ENCODE peak calls at places on chromosomes 13 and 19, in four cellular contexts. A, N, T and M are unnamed samples.

GRCh38 chr19:5121286-5122120 is 152.6 kb downstream of the KDM4B start:
- DNase-seq in A (no peak), N (no peak), T (no peak), M (no peak)

GRCh38 chr13:34347784-34348573 is 530.0 kb downstream of the RFC3 start:
- DNase-seq in A (peak; percentile 29), N (no peak), T (no peak), M (no peak)

GRCh38 chr13:44244288-44244687 is 129.3 kb upstream of the SERP2 start:
- DNase-seq in A (no peak), N (no peak), T (no peak), M (no peak)

GRCh38 chr13:64688893-64689677 is 2541.1 kb downstream of the PCDH9 start:
- DNase-seq in A (no peak), N (no peak), T (no peak), M (no peak)

GRCh38 chr13:33937373-33938087 is 119.6 kb downstream of the RFC3 start:
- DNase-seq in A (no peak), N (no peak), T (no peak), M (no peak)

GRCh38 chr19:38270587-38271167 is 6.3 kb downstream of the SPINT2 start:
- DNase-seq in A (no peak), N (no peak), T (no peak), M (no peak)

GRCh38 chr13:98143157-98143553 is 261 bp downstream of the FARP1 start:
- DNase-seq in A (no peak), N (no peak), T (no peak), M (no peak)

GRCh38 chr13:49977992-49978391 is 18.9 kb upstream of the TRIM13 start:
- DNase-seq in A (no peak), N (no peak), T (no peak), M (no peak)

GRCh38 chr19:58338825-58339558 is 12.2 kb downstream of the ZSCAN22 start:
- DNase-seq in A (no peak), N (no peak), T (no peak), M (peak; percentile 44)

GRCh38 chr13:110551284-110551683 is 10.2 kb downstream of the RAB20 start:
- DNase-seq in A (no peak), N (no peak), T (no peak), M (no peak)

GRCh38 chr13:74889321-74889720 is 592.6 kb downstream of the TBC1D4 start:
- DNase-seq in A (no peak), N (no peak), T (no peak), M (no peak)

GRCh38 chr19:56245062-56245740 is 27.3 kb upstream of the EDDM13 start:
- DNase-seq in A (no peak), N (no peak), T (no peak), M (no peak)

GRCh38 chr19:18069383-18069782 is 17.4 kb downstream of the IL12RB1 start:
- DNase-seq in A (no peak), N (no peak), T (no peak), M (no peak)

GRCh38 chr13:101307181-101307701 is 109.1 kb downstream of the NALCN start:
- DNase-seq in A (no peak), N (no peak), T (no peak), M (no peak)

GRCh38 chr19:55383789-55384575 is at the start of gene TMEM238:
- DNase-seq in A (peak; percentile 45), N (no peak), T (no peak), M (peak; percentile 61)

GRCh38 chr19:10587022-10587838 is at the start of gene AP1M2:
- DNase-seq in A (peak; percentile 41), N (no peak), T (no peak), M (no peak)

GRCh38 chr19:29587518-29587986 is 18.5 kb upstream of the POP4 start:
- DNase-seq in A (no peak), N (peak; percentile 9), T (no peak), M (no peak)

GRCh38 chr19:55777528-55777927 is 8.6 kb downstream of the RFPL4AL1 start:
- DNase-seq in A (no peak), N (no peak), T (no peak), M (peak; percentile 16)

GRCh38 chr13:114151031-114151430 is 18.6 kb upstream of the RASA3 start:
- DNase-seq in A (no peak), N (no peak), T (no peak), M (no peak)

GRCh38 chr19:21328402-21328801 is 808 bp downstream of the ZNF708 start:
- DNase-seq in A (peak; percentile 7), N (no peak), T (no peak), M (no peak)

GRCh38 chr19:3981736-3982681 is 3.3 kb downstream of the EEF2 start:
- DNase-seq in A (no peak), N (no peak), T (no peak), M (no peak)

GRCh38 chr13:40539954-40540706 is 126.3 kb downstream of the FOXO1 start:
- DNase-seq in A (no peak), N (no peak), T (no peak), M (no peak)

GRCh38 chr13:93769607-93770006 is 543.0 kb downstream of the GPC6 start:
- DNase-seq in A (no peak), N (no peak), T (no peak), M (no peak)

GRCh38 chr13:24863748-24864540 is 100.0 kb downstream of the RNF17 start:
- DNase-seq in A (no peak), N (no peak), T (no peak), M (no peak)

GRCh38 chr13:83452292-83452950 is 429.9 kb downstream of the SLITRK1 start:
- DNase-seq in A (no peak), N (no peak), T (no peak), M (no peak)

GRCh38 chr13:99577934-99578917 is 77.0 kb downstream of the TM9SF2 start:
- DNase-seq in A (no peak), N (no peak), T (no peak), M (no peak)

GRCh38 chr13:53200498-53201453 is 172.2 kb downstream of the OLFM4 start:
- DNase-seq in A (no peak), N (no peak), T (no peak), M (no peak)

GRCh38 chr13:78430166-78430791 is 173.1 kb downstream of the POU4F1 start:
- DNase-seq in A (peak; percentile 15), N (no peak), T (no peak), M (no peak)

GRCh38 chr13:20526664-20527063 is 1.0 kb upstream of the CRYL1 start:
- DNase-seq in A (no peak), N (no peak), T (no peak), M (no peak)

GRCh38 chr19:46955114-46955812 is 64.4 kb upstream of the NPAS1 start:
- DNase-seq in A (no peak), N (no peak), T (no peak), M (no peak)

GRCh38 chr13:114132419-114133121 is at the start of gene RASA3:
- DNase-seq in A (peak; percentile 93), N (peak; percentile 19), T (no peak), M (peak; percentile 88)

GRCh38 chr13:40480915-40481525 is 185.4 kb downstream of the FOXO1 start:
- DNase-seq in A (no peak), N (no peak), T (no peak), M (no peak)